ENCODE peak calls at places on chromosomes 16 and 17, in ten cellular contexts. R is Calu3, I is fibroblast of the aortic adventitia, D is T-helper 17 cell, T is tibial artery, K is Caki2, N is left cardiac atrium, G is nucleus accumbens, A is tibial nerve, Z is A549. C is an unnamed sample.

GRCh38 chr17:62735027-62735651 is 73.0 kb downstream of the MARCHF10 start:
- DNase-seq in R (no peak), I (no peak), D (no peak), T (no peak), K (no peak), N (no peak), G (no peak), A (no peak), Z (no peak), C (no peak)

GRCh38 chr17:62741290-62741689 is 66.8 kb downstream of the MARCHF10 start:
- DNase-seq in R (no peak), I (no peak), D (no peak), T (no peak), K (no peak), N (no peak), G (no peak), A (no peak), Z (no peak), C (no peak)

GRCh38 chr17:27477971-27478684 is 21.9 kb downstream of the KSR1 start:
- DNase-seq in R (no peak), I (no peak), D (no peak), T (no peak), K (no peak), N (no peak), G (no peak), A (no peak), Z (no peak), C (no peak)

GRCh38 chr17:18981642-18982424 is 22.7 kb downstream of the FAM83G start:
- DNase-seq in R (peak), I (peak), D (no peak), T (no peak), K (peak), N (no peak), G (no peak), A (no peak), Z (peak), C (no peak)

GRCh38 chr17:42050360-42051012 is at the start of gene C17orf113:
- DNase-seq in R (peak), I (no peak), D (peak), T (peak), K (peak), N (peak), G (no peak), A (no peak), Z (peak), C (peak)

GRCh38 chr17:62179525-62180161 is 114.6 kb upstream of the MED13 start:
- DNase-seq in R (peak), I (peak), D (no peak), T (no peak), K (peak), N (no peak), G (no peak), A (no peak), Z (peak), C (no peak)

GRCh38 chr16:10831899-10832886 is 13.6 kb upstream of the TVP23A start:
- DNase-seq in R (no peak), I (no peak), D (no peak), T (peak), K (no peak), N (no peak), G (no peak), A (no peak), Z (no peak), C (no peak)

GRCh38 chr16:27408012-27408601 is 6.1 kb downstream of the IL21R start:
- DNase-seq in R (no peak), I (peak), D (no peak), T (no peak), K (peak), N (no peak), G (no peak), A (no peak), Z (no peak), C (no peak)

GRCh38 chr17:3678095-3678820 is 9.6 kb downstream of the EMC6 start:
- DNase-seq in R (no peak), I (peak), D (no peak), T (no peak), K (no peak), N (no peak), G (no peak), A (no peak), Z (no peak), C (no peak)

GRCh38 chr16:57925310-57925709 is 45.6 kb downstream of the CNGB1 start:
- DNase-seq in R (no peak), I (no peak), D (no peak), T (no peak), K (no peak), N (no peak), G (no peak), A (no peak), Z (no peak), C (no peak)

GRCh38 chr17:73013299-73013698 is 79.2 kb downstream of the SLC39A11 start:
- DNase-seq in R (no peak), I (no peak), D (no peak), T (no peak), K (no peak), N (no peak), G (no peak), A (no peak), Z (no peak), C (no peak)

GRCh38 chr17:55500103-55500502 is 11.1 kb downstream of the SMIM36 start:
- DNase-seq in R (no peak), I (no peak), D (no peak), T (no peak), K (no peak), N (no peak), G (no peak), A (no peak), Z (no peak), C (no peak)

GRCh38 chr17:69047368-69048263 is 13.1 kb downstream of the ABCA9 start:
- DNase-seq in R (peak), I (peak), D (no peak), T (peak), K (peak), N (peak), G (no peak), A (peak), Z (peak), C (no peak)

GRCh38 chr16:14529010-14529669 is 100.9 kb downstream of the PARN start:
- DNase-seq in R (peak), I (peak), D (peak), T (peak), K (peak), N (peak), G (peak), A (peak), Z (peak), C (peak)

GRCh38 chr17:76447931-76448652 is 4.9 kb downstream of the UBE2O start:
- DNase-seq in R (no peak), I (peak), D (no peak), T (no peak), K (no peak), N (no peak), G (no peak), A (no peak), Z (no peak), C (no peak)

GRCh38 chr17:37121616-37122015 is 172.9 kb downstream of the AATF start:
- DNase-seq in R (no peak), I (no peak), D (no peak), T (no peak), K (no peak), N (no peak), G (no peak), A (no peak), Z (no peak), C (no peak)

GRCh38 chr16:54493076-54493475 is 206.5 kb upstream of the IRX3 start:
- DNase-seq in R (no peak), I (peak), D (no peak), T (no peak), K (peak), N (no peak), G (no peak), A (no peak), Z (no peak), C (no peak)

GRCh38 chr17:64148017-64148631 is 18.2 kb upstream of the ERN1 start:
- DNase-seq in R (no peak), I (peak), D (no peak), T (no peak), K (no peak), N (no peak), G (no peak), A (no peak), Z (peak), C (no peak)

GRCh38 chr17:52297230-52298010 is 138.9 kb upstream of the CA10 start:
- DNase-seq in R (peak), I (no peak), D (no peak), T (no peak), K (no peak), N (no peak), G (no peak), A (no peak), Z (peak), C (no peak)

GRCh38 chr16:86752582-86753175 is 174.3 kb downstream of the FOXL1 start:
- DNase-seq in R (no peak), I (no peak), D (no peak), T (no peak), K (no peak), N (peak), G (no peak), A (no peak), Z (no peak), C (no peak)

GRCh38 chr16:253833-254232 is 19.2 kb downstream of the FAM234A start:
- DNase-seq in R (no peak), I (no peak), D (no peak), T (no peak), K (no peak), N (no peak), G (no peak), A (no peak), Z (no peak), C (no peak)

GRCh38 chr16:81528258-81528657 is 83.7 kb downstream of the CMIP start:
- DNase-seq in R (no peak), I (no peak), D (no peak), T (no peak), K (no peak), N (no peak), G (no peak), A (no peak), Z (no peak), C (no peak)

GRCh38 chr17:30291571-30292489 is at the start of gene BLMH:
- DNase-seq in R (peak), I (peak), D (peak), T (peak), K (peak), N (peak), G (peak), A (peak), Z (peak), C (peak)

GRCh38 chr16:47644661-47645060 is 183.5 kb downstream of the PHKB start:
- DNase-seq in R (no peak), I (peak), D (no peak), T (no peak), K (no peak), N (no peak), G (no peak), A (no peak), Z (no peak), C (no peak)

GRCh38 chr17:73069846-73070245 is 22.6 kb downstream of the SLC39A11 start:
- DNase-seq in R (no peak), I (no peak), D (no peak), T (no peak), K (no peak), N (no peak), G (no peak), A (no peak), Z (no peak), C (no peak)

GRCh38 chr16:85381738-85382592 is 231.2 kb upstream of the GSE1 start:
- DNase-seq in R (no peak), I (peak), D (no peak), T (no peak), K (no peak), N (no peak), G (no peak), A (no peak), Z (no peak), C (no peak)

GRCh38 chr17:77948690-77949114 is 9.8 kb upstream of the TNRC6C start:
- DNase-seq in R (peak), I (peak), D (no peak), T (no peak), K (peak), N (no peak), G (peak), A (no peak), Z (peak), C (no peak)

GRCh38 chr17:79305831-79306687 is 231.4 kb downstream of the ENGASE start:
- DNase-seq in R (no peak), I (peak), D (no peak), T (peak), K (peak), N (peak), G (no peak), A (no peak), Z (no peak), C (no peak)

GRCh38 chr17:49670641-49671040 is 7.3 kb downstream of the SPOP start:
- DNase-seq in R (no peak), I (no peak), D (no peak), T (no peak), K (no peak), N (no peak), G (no peak), A (no peak), Z (no peak), C (no peak)

C was measured in activated B cell treated with CpG ODN at 0.5 μM for 24 hours.